ENCODE peak calls at places on chromosomes 2 and 18, in ten cellular contexts. Y is kidney epithelial cell; E is ecto neural progenitor cell; L is bronchial epithelial cell; O is GM06990; V is activated naive CD8-positive, alpha-beta T cell treated with anti-CD3 and anti-CD28 coated beads, Interleukin-2, amount 10 ng/mL, durations not matched to agents 7 days and 5 days; D is NCI-H446; X is tibial nerve; R is retina; K is NCI-H2081. A is an unnamed sample.

GRCh38 chr2:199366406-199366805 is 91.3 kb downstream of the SATB2 start:
- DNase-seq in Y (peak), E (no peak), L (peak), O (no peak), V (no peak), D (no peak), X (no peak), R (no peak), K (no peak), A (no peak)

GRCh38 chr2:80322337-80322920 is 17.9 kb upstream of the LRRTM1 start:
- DNase-seq in Y (no peak), E (peak), L (no peak), O (no peak), V (no peak), D (no peak), X (no peak), R (peak), K (no peak), A (peak)

GRCh38 chr2:152647417-152648010 is 69.7 kb downstream of the PRPF40A start:
- DNase-seq in Y (no peak), E (no peak), L (peak), O (no peak), V (no peak), D (peak), X (peak), R (peak), K (peak), A (no peak)

GRCh38 chr2:161020437-161020836 is 139.8 kb upstream of the TANK start:
- DNase-seq in Y (no peak), E (no peak), L (no peak), O (no peak), V (no peak), D (peak), X (no peak), R (no peak), K (no peak), A (no peak)

GRCh38 chr2:3838348-3838747 is 135.0 kb downstream of the DCDC2C start:
- DNase-seq in Y (no peak), E (no peak), L (no peak), O (no peak), V (no peak), D (no peak), X (no peak), R (no peak), K (no peak), A (no peak)

GRCh38 chr2:44205169-44205568 is 36.5 kb downstream of the PPM1B start:
- DNase-seq in Y (no peak), E (no peak), L (no peak), O (no peak), V (no peak), D (no peak), X (no peak), R (no peak), K (no peak), A (no peak)

GRCh38 chr18:26685438-26686173 is 137.3 kb upstream of the KCTD1 start:
- DNase-seq in Y (no peak), E (peak), L (no peak), O (no peak), V (no peak), D (no peak), X (no peak), R (no peak), K (peak), A (no peak)

GRCh38 chr18:8385400-8385799 is 223.8 kb upstream of the RAB12 start:
- DNase-seq in Y (no peak), E (no peak), L (no peak), O (no peak), V (no peak), D (no peak), X (no peak), R (no peak), K (no peak), A (no peak)

GRCh38 chr2:27093430-27094352 is 7.1 kb downstream of the KHK start:
- DNase-seq in Y (no peak), E (no peak), L (no peak), O (no peak), V (no peak), D (no peak), X (no peak), R (no peak), K (no peak), A (no peak)

GRCh38 chr2:232406556-232407310 is at the start of gene ALPG:
- DNase-seq in Y (no peak), E (no peak), L (no peak), O (no peak), V (no peak), D (no peak), X (no peak), R (no peak), K (no peak), A (no peak)

GRCh38 chr2:229313591-229313990 is 42.5 kb upstream of the PID1 start:
- DNase-seq in Y (no peak), E (no peak), L (peak), O (no peak), V (no peak), D (no peak), X (no peak), R (no peak), K (no peak), A (no peak)

GRCh38 chr18:24600076-24600654 is 139.7 kb downstream of the HRH4 start:
- DNase-seq in Y (no peak), E (no peak), L (peak), O (peak), V (no peak), D (peak), X (peak), R (peak), K (peak), A (no peak)

GRCh38 chr2:14831458-14831857 is 198.9 kb downstream of the LRATD1 start:
- DNase-seq in Y (no peak), E (no peak), L (peak), O (no peak), V (no peak), D (no peak), X (no peak), R (no peak), K (no peak), A (no peak)

GRCh38 chr2:170743530-170744239 is 26.5 kb upstream of the ERICH2 start:
- DNase-seq in Y (no peak), E (no peak), L (no peak), O (no peak), V (no peak), D (no peak), X (no peak), R (no peak), K (no peak), A (no peak)

GRCh38 chr18:26470011-26470637 is 78.2 kb downstream of the KCTD1 start:
- DNase-seq in Y (no peak), E (no peak), L (no peak), O (no peak), V (no peak), D (peak), X (no peak), R (no peak), K (peak), A (no peak)

GRCh38 chr18:25231327-25231691 is 120.7 kb downstream of the ZNF521 start:
- DNase-seq in Y (no peak), E (no peak), L (no peak), O (no peak), V (no peak), D (no peak), X (no peak), R (no peak), K (no peak), A (no peak)

GRCh38 chr18:2894131-2894840 is 47.5 kb downstream of the EMILIN2 start:
- DNase-seq in Y (no peak), E (no peak), L (no peak), O (no peak), V (no peak), D (no peak), X (no peak), R (no peak), K (no peak), A (no peak)

GRCh38 chr2:145957929-145958328 is 1438.0 kb upstream of the ZEB2 start:
- DNase-seq in Y (no peak), E (no peak), L (peak), O (no peak), V (no peak), D (no peak), X (no peak), R (no peak), K (no peak), A (no peak)

GRCh38 chr18:49227456-49227855 is 233.0 kb downstream of the DYM start:
- DNase-seq in Y (no peak), E (no peak), L (peak), O (no peak), V (peak), D (no peak), X (no peak), R (no peak), K (no peak), A (no peak)

GRCh38 chr2:147829106-147829505 is 15.7 kb upstream of the ACVR2A start:
- DNase-seq in Y (no peak), E (no peak), L (peak), O (no peak), V (no peak), D (peak), X (no peak), R (no peak), K (peak), A (no peak)

GRCh38 chr18:44599409-44599808 is 81.3 kb upstream of the SETBP1 start:
- DNase-seq in Y (no peak), E (no peak), L (no peak), O (no peak), V (no peak), D (peak), X (no peak), R (no peak), K (no peak), A (no peak)

GRCh38 chr2:149098722-149099121 is 60.2 kb downstream of the LYPD6B start:
- DNase-seq in Y (no peak), E (no peak), L (no peak), O (no peak), V (no peak), D (no peak), X (no peak), R (peak), K (no peak), A (no peak)

GRCh38 chr2:109609352-109610024 is 4.3 kb downstream of the SEPTIN10 start:
- DNase-seq in Y (no peak), E (no peak), L (peak), O (no peak), V (no peak), D (no peak), X (no peak), R (no peak), K (no peak), A (no peak)

GRCh38 chr2:68766378-68766845 is 31.8 kb downstream of the ARHGAP25 start:
- DNase-seq in Y (no peak), E (no peak), L (peak), O (no peak), V (peak), D (no peak), X (peak), R (no peak), K (no peak), A (no peak)

GRCh38 chr2:163601377-163601776 is 134.4 kb downstream of the FIGN start:
- DNase-seq in Y (peak), E (no peak), L (peak), O (no peak), V (no peak), D (no peak), X (no peak), R (no peak), K (no peak), A (no peak)

GRCh38 chr2:72148975-72149555 is 1.4 kb upstream of the CYP26B1 start:
- DNase-seq in Y (no peak), E (no peak), L (no peak), O (no peak), V (peak), D (peak), X (no peak), R (peak), K (peak), A (peak)

GRCh38 chr2:105118960-105119359 is 81.1 kb downstream of the MRPS9 start:
- DNase-seq in Y (no peak), E (peak), L (no peak), O (no peak), V (peak), D (no peak), X (no peak), R (peak), K (no peak), A (peak)

GRCh38 chr2:236454076-236454475 is 115.5 kb upstream of the ACKR3 start:
- DNase-seq in Y (no peak), E (no peak), L (no peak), O (no peak), V (no peak), D (no peak), X (no peak), R (no peak), K (no peak), A (no peak)

GRCh38 chr2:231393149-231394131 is 2.1 kb upstream of the B3GNT7 start:
- DNase-seq in Y (no peak), E (peak), L (no peak), O (peak), V (peak), D (no peak), X (no peak), R (no peak), K (no peak), A (peak)